ENCODE peak calls at places on chromosomes 16 and 17, in ten cellular contexts. R is A172, W is cardiac fibroblast, V is frontal cortex, B is NCI-H187, G is NCI-H1092 treated with DMSO at 0.1 percent for 48 hours, L is NCI-H1930, M is left cardiac atrium, K is lower leg skin, D is astrocyte of the spinal cord. X is an unnamed sample.

GRCh38 chr16:16871196-16871595 is 492.3 kb downstream of the NPIPA7 start:
- DNase-seq in R (no peak), W (no peak), V (no peak), B (no peak), G (no peak), L (no peak), M (no peak), K (no peak), D (no peak), X (no peak)

GRCh38 chr17:62597920-62598319 is 29.6 kb upstream of the MRC2 start:
- DNase-seq in R (no peak), W (peak; percentile 63), V (no peak), B (no peak), G (no peak), L (no peak), M (peak; percentile 42), K (no peak), D (no peak), X (peak; percentile 41)

GRCh38 chr17:44348234-44348987 is 3.3 kb downstream of the GRN start:
- DNase-seq in R (peak; percentile 60), W (no peak), V (no peak), B (no peak), G (no peak), L (no peak), M (no peak), K (no peak), D (peak; percentile 43), X (peak; percentile 66)

GRCh38 chr16:79082955-79083354 is 517.6 kb downstream of the MAF start:
- DNase-seq in R (no peak), W (no peak), V (no peak), B (no peak), G (no peak), L (no peak), M (no peak), K (no peak), D (no peak), X (no peak)

GRCh38 chr16:1299012-1299867 is 10.2 kb upstream of the UBE2I start:
- DNase-seq in R (no peak), W (no peak), V (no peak), B (no peak), G (no peak), L (no peak), M (no peak), K (no peak), D (no peak), X (no peak)

GRCh38 chr17:75730065-75730464 is 8.8 kb downstream of the ITGB4 start:
- DNase-seq in R (no peak), W (no peak), V (no peak), B (no peak), G (no peak), L (no peak), M (no peak), K (no peak), D (no peak), X (no peak)

GRCh38 chr16:85541619-85542547 is 71.2 kb upstream of the GSE1 start:
- DNase-seq in R (no peak), W (no peak), V (no peak), B (no peak), G (no peak), L (no peak), M (no peak), K (no peak), D (no peak), X (no peak)

GRCh38 chr17:37168731-37169353 is 206.9 kb upstream of the C17orf78 start:
- DNase-seq in R (no peak), W (no peak), V (no peak), B (no peak), G (peak; percentile 61), L (no peak), M (no peak), K (no peak), D (no peak), X (peak; percentile 8)

GRCh38 chr17:17750881-17751280 is 69.6 kb downstream of the RAI1 start:
- DNase-seq in R (no peak), W (no peak), V (no peak), B (no peak), G (no peak), L (no peak), M (no peak), K (no peak), D (no peak), X (no peak)

GRCh38 chr16:57689772-57690558 is 4.6 kb upstream of the DRC7 start:
- DNase-seq in R (no peak), W (no peak), V (no peak), B (no peak), G (no peak), L (no peak), M (no peak), K (peak; percentile 56), D (no peak), X (no peak)

GRCh38 chr16:87012954-87013938 is 303.9 kb downstream of the C16orf95 start:
- DNase-seq in R (no peak), W (no peak), V (no peak), B (no peak), G (no peak), L (no peak), M (peak; percentile 42), K (no peak), D (no peak), X (no peak)

GRCh38 chr17:61475726-61476125 is 23.5 kb downstream of the TBX4 start:
- DNase-seq in R (peak; percentile 35), W (no peak), V (no peak), B (no peak), G (no peak), L (no peak), M (no peak), K (peak; percentile 18), D (no peak), X (no peak)

GRCh38 chr16:89502319-89502843 is 5.8 kb upstream of the SPG7 start:
- DNase-seq in R (peak; percentile 96), W (peak; percentile 53), V (no peak), B (no peak), G (no peak), L (no peak), M (no peak), K (no peak), D (no peak), X (no peak)

GRCh38 chr17:27765353-27765752 is 35.0 kb downstream of the NOS2 start:
- DNase-seq in R (no peak), W (no peak), V (no peak), B (no peak), G (no peak), L (no peak), M (no peak), K (peak; percentile 62), D (no peak), X (no peak)

GRCh38 chr16:23134274-23134673 is 15.0 kb downstream of the USP31 start:
- DNase-seq in R (no peak), W (peak; percentile 77), V (no peak), B (no peak), G (no peak), L (no peak), M (peak; percentile 77), K (no peak), D (no peak), X (no peak)

GRCh38 chr17:48052956-48053757 is 5.0 kb downstream of the NFE2L1 start:
- DNase-seq in R (no peak), W (peak; percentile 75), V (peak; percentile 49), B (peak; percentile 28), G (peak; percentile 66), L (no peak), M (peak; percentile 85), K (peak; percentile 93), D (peak; percentile 45), X (no peak)

GRCh38 chr16:23323224-23324030 is 21.3 kb downstream of the SCNN1B start:
- DNase-seq in R (no peak), W (no peak), V (no peak), B (no peak), G (no peak), L (no peak), M (no peak), K (no peak), D (no peak), X (no peak)

GRCh38 chr17:2423271-2423670 is 22.4 kb upstream of the MNT start:
- DNase-seq in R (no peak), W (no peak), V (no peak), B (peak; percentile 24), G (no peak), L (no peak), M (no peak), K (peak; percentile 59), D (no peak), X (no peak)

GRCh38 chr16:19463468-19464315 is 46.0 kb downstream of the TMC5 start:
- DNase-seq in R (no peak), W (no peak), V (no peak), B (no peak), G (peak; percentile 62), L (peak; percentile 90), M (no peak), K (no peak), D (no peak), X (no peak)

GRCh38 chr16:26019406-26019805 is 327.6 kb downstream of the HS3ST4 start:
- DNase-seq in R (no peak), W (no peak), V (no peak), B (no peak), G (no peak), L (no peak), M (no peak), K (no peak), D (no peak), X (no peak)